ENCODE peak calls at places on chromosomes 2 and 18, in four cellular contexts. One of them, this sample, is unnamed.

GRCh38 chr2:181694271-181694670 is 14.0 kb upstream of the NEUROD1 start:
- DNase-seq in HL-60: no peak
- DNase-seq in fibroblast of villous mesenchyme: no peak
- DNase-seq in epithelial cell of proximal tubule: no peak
- DNase-seq in this sample: no peak

GRCh38 chr2:208244422-208244821 is 10.4 kb downstream of the IDH1 start:
- DNase-seq in fibroblast of villous mesenchyme: no peak
- DNase-seq in epithelial cell of proximal tubule: no peak
- DNase-seq in HL-60: no peak
- DNase-seq in this sample: no peak

GRCh38 chr2:171272039-171272438 is 111.3 kb upstream of the TLK1 start:
- DNase-seq in epithelial cell of proximal tubule: peak
- DNase-seq in fibroblast of villous mesenchyme: peak
- DNase-seq in HL-60: no peak
- DNase-seq in this sample: peak

GRCh38 chr2:234304945-234305344 is 191.9 kb downstream of the ARL4C start:
- DNase-seq in HL-60: no peak
- DNase-seq in fibroblast of villous mesenchyme: peak
- DNase-seq in epithelial cell of proximal tubule: no peak
- DNase-seq in this sample: peak

GRCh38 chr2:67561411-67561965 is 164.4 kb downstream of the ETAA1 start:
- DNase-seq in fibroblast of villous mesenchyme: peak
- DNase-seq in HL-60: no peak
- DNase-seq in epithelial cell of proximal tubule: peak
- DNase-seq in this sample: peak

GRCh38 chr2:19671311-19671710 is 230.5 kb downstream of the TTC32 start:
- DNase-seq in HL-60: no peak
- DNase-seq in epithelial cell of proximal tubule: no peak
- DNase-seq in fibroblast of villous mesenchyme: no peak
- DNase-seq in this sample: no peak

GRCh38 chr2:13218205-13218604 is 501.5 kb downstream of the TRIB2 start:
- DNase-seq in fibroblast of villous mesenchyme: no peak
- DNase-seq in HL-60: no peak
- DNase-seq in epithelial cell of proximal tubule: no peak
- DNase-seq in this sample: no peak

GRCh38 chr2:233353101-233353768 is 1.1 kb upstream of the DGKD start:
- DNase-seq in HL-60: no peak
- DNase-seq in epithelial cell of proximal tubule: no peak
- DNase-seq in fibroblast of villous mesenchyme: no peak
- DNase-seq in this sample: no peak

GRCh38 chr2:7044253-7045250 is 127.3 kb downstream of the RNF144A start:
- DNase-seq in HL-60: peak
- DNase-seq in fibroblast of villous mesenchyme: peak
- DNase-seq in epithelial cell of proximal tubule: no peak
- DNase-seq in this sample: peak

GRCh38 chr2:109604597-109604996 is 9.2 kb downstream of the SEPTIN10 start:
- DNase-seq in HL-60: no peak
- DNase-seq in epithelial cell of proximal tubule: peak
- DNase-seq in fibroblast of villous mesenchyme: peak
- DNase-seq in this sample: peak

GRCh38 chr2:191521608-191522208 is 156.2 kb upstream of the NABP1 start:
- DNase-seq in epithelial cell of proximal tubule: no peak
- DNase-seq in HL-60: no peak
- DNase-seq in fibroblast of villous mesenchyme: peak
- DNase-seq in this sample: peak

GRCh38 chr2:130797493-130798435 is 39.0 kb upstream of the ARHGEF4 start:
- DNase-seq in fibroblast of villous mesenchyme: peak
- DNase-seq in epithelial cell of proximal tubule: no peak
- DNase-seq in HL-60: peak
- DNase-seq in this sample: peak

GRCh38 chr2:196233033-196233807 is 61.8 kb upstream of the STK17B start:
- DNase-seq in epithelial cell of proximal tubule: peak
- DNase-seq in HL-60: no peak
- DNase-seq in fibroblast of villous mesenchyme: peak
- DNase-seq in this sample: peak

GRCh38 chr18:49486617-49486958 is 446 bp downstream of the C18orf32 start:
- DNase-seq in fibroblast of villous mesenchyme: peak
- DNase-seq in epithelial cell of proximal tubule: no peak
- DNase-seq in HL-60: no peak
- DNase-seq in this sample: no peak

GRCh38 chr2:37789988-37790387 is 118.5 kb upstream of the CDC42EP3 start:
- DNase-seq in HL-60: no peak
- DNase-seq in fibroblast of villous mesenchyme: no peak
- DNase-seq in epithelial cell of proximal tubule: no peak
- DNase-seq in this sample: no peak

GRCh38 chr2:157627594-157628281 is 926 bp downstream of the ACVR1C start:
- DNase-seq in HL-60: no peak
- DNase-seq in fibroblast of villous mesenchyme: no peak
- DNase-seq in epithelial cell of proximal tubule: no peak
- DNase-seq in this sample: no peak

DNA sequence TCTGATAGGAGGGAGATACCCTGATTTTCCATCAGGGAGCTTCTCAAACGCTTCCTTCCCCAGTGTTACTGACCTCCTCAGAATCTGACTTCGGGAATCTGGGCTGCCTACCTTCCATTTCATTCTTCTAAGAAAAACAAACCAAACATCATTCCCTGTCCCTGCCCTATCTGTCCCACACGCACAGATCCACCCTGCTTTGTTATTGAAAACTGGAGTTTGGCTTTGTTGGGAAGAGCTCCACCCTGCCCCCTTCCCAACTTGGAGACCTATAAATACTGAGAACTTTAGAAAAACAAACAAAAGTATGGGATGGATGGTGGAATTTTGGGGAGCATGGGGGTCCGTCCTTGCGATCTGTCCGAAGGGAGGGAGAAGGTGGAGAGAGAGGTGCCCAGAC is 135.7 kb upstream of the SIX3 start:
- DNase-seq in epithelial cell of proximal tubule: no peak
- DNase-seq in HL-60: no peak
- DNase-seq in fibroblast of villous mesenchyme: no peak
- DNase-seq in this sample: no peak
- H3K4me3 ChIP-seq in epithelial cell of proximal tubule: no peak
- H3K4me3 ChIP-seq in HL-60: no peak
- H3K4me3 ChIP-seq in fibroblast of villous mesenchyme: no peak
- H3K4me3 ChIP-seq in this sample: no peak

GRCh38 chr2:174048238-174048637 is 83.1 kb upstream of the SP3 start:
- DNase-seq in HL-60: no peak
- DNase-seq in epithelial cell of proximal tubule: no peak
- DNase-seq in fibroblast of villous mesenchyme: no peak
- DNase-seq in this sample: no peak
- TF ChIP-seq CTCF in HL-60: no peak
- TF ChIP-seq CTCF in epithelial cell of proximal tubule: no peak
- TF ChIP-seq CTCF in fibroblast of villous mesenchyme: no peak
- TF ChIP-seq CTCF in this sample: no peak

DNA sequence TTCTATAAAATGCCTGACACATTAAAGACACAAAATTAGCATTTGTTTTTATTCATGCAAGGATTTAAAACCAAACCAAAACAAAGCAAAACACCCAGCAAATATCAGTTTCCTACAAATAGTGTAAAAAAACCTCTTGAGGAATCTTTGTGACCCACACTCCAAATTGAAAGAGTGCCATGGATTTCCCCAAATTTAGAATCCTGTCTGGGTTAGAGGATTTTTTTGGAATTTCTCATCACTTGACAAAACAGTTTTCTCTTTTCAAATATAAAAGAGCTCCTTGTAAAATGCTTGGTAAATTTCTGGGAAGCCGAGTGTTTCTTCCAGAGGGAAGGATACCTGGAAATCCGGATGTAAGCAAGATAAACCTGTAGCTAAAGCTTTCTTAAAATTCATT is 1.7 kb upstream of the FN1 start:
- DNase-seq in HL-60: no peak
- DNase-seq in epithelial cell of proximal tubule: no peak
- DNase-seq in fibroblast of villous mesenchyme: peak
- DNase-seq in this sample: no peak
- H3K4me3 ChIP-seq in HL-60: no peak
- H3K4me3 ChIP-seq in epithelial cell of proximal tubule: peak
- H3K4me3 ChIP-seq in fibroblast of villous mesenchyme: peak
- H3K4me3 ChIP-seq in this sample: peak

GRCh38 chr2:168246483-168247340 is 683 bp downstream of the STK39 start:
- DNase-seq in fibroblast of villous mesenchyme: peak
- DNase-seq in epithelial cell of proximal tubule: no peak
- DNase-seq in HL-60: peak
- DNase-seq in this sample: peak
- TF ChIP-seq CTCF in fibroblast of villous mesenchyme: peak
- TF ChIP-seq CTCF in epithelial cell of proximal tubule: peak
- TF ChIP-seq CTCF in HL-60: no peak
- TF ChIP-seq CTCF in this sample: peak

GRCh38 chr2:18349421-18349820 is 211.0 kb downstream of the RDH14 start:
- DNase-seq in epithelial cell of proximal tubule: no peak
- DNase-seq in HL-60: no peak
- DNase-seq in fibroblast of villous mesenchyme: no peak
- DNase-seq in this sample: no peak
- H3K4me3 ChIP-seq in epithelial cell of proximal tubule: no peak
- H3K4me3 ChIP-seq in HL-60: no peak
- H3K4me3 ChIP-seq in fibroblast of villous mesenchyme: no peak
- H3K4me3 ChIP-seq in this sample: no peak

GRCh38 chr2:112690853-112691390 is 29.9 kb upstream of the NT5DC4 start:
- DNase-seq in HL-60: peak
- DNase-seq in fibroblast of villous mesenchyme: peak
- DNase-seq in epithelial cell of proximal tubule: peak
- DNase-seq in this sample: no peak
- TF ChIP-seq CTCF in HL-60: peak
- TF ChIP-seq CTCF in fibroblast of villous mesenchyme: peak
- TF ChIP-seq CTCF in epithelial cell of proximal tubule: peak
- TF ChIP-seq CTCF in this sample: peak